ENCODE peak calls at places on chromosomes 2 and 18, in ten cellular contexts. Y, E, G, D, R, M, H, V, U and X are unnamed samples.

GRCh38 chr2:44751754-44752479 is 189.6 kb upstream of the SIX3 start:
- DNase-seq in V (no peak), H (no peak), M (peak), D (no peak), R (no peak), G (no peak), U (no peak), Y (no peak), E (no peak), X (no peak)

GRCh38 chr2:149389506-149390167 is 59.2 kb downstream of the LYPD6 start:
- DNase-seq in H (no peak), E (no peak), R (no peak), G (no peak), M (no peak), D (no peak), Y (no peak), V (no peak), U (no peak), X (no peak)

GRCh38 chr18:53909668-53910067 is 314.8 kb downstream of the MBD2 start:
- DNase-seq in M (no peak), E (no peak), Y (no peak), V (no peak), H (no peak), D (no peak), G (no peak), U (no peak), R (peak), X (no peak)

GRCh38 chr2:161415467-161416293 is 417 bp upstream of the TBR1 start:
- DNase-seq in M (peak), E (no peak), Y (no peak), G (no peak), V (no peak), U (no peak), D (no peak), H (no peak), R (no peak), X (no peak)

GRCh38 chr2:13533524-13533922 is 816.8 kb downstream of the TRIB2 start:
- DNase-seq in M (no peak), E (no peak), H (no peak), G (no peak), Y (no peak), U (no peak), D (no peak), R (no peak), V (no peak), X (no peak)

GRCh38 chr2:185128331-185128730 is 530.0 kb downstream of the ZNF804A start:
- DNase-seq in Y (no peak), R (no peak), H (no peak), U (no peak), M (no peak), G (no peak), D (no peak), V (no peak), E (no peak), X (no peak)

GRCh38 chr2:53740170-53740569 is 27.4 kb upstream of the CHAC2 start:
- DNase-seq in E (no peak), M (no peak), V (peak), Y (no peak), H (no peak), D (no peak), U (peak), G (no peak), R (no peak), X (no peak)

GRCh38 chr2:81148323-81148722 is 843.8 kb upstream of the LRRTM1 start:
- DNase-seq in U (no peak), Y (no peak), R (no peak), D (no peak), G (no peak), E (no peak), H (no peak), M (no peak), V (no peak), X (no peak)

GRCh38 chr2:197990356-197990755 is 186.0 kb downstream of the PLCL1 start:
- DNase-seq in R (no peak), U (no peak), M (no peak), D (no peak), Y (no peak), H (no peak), V (no peak), E (no peak), G (no peak), X (no peak)

GRCh38 chr2:121075641-121076500 is 209.1 kb downstream of the TFCP2L1 start:
- DNase-seq in Y (no peak), R (no peak), H (no peak), G (no peak), V (peak), U (no peak), M (no peak), E (no peak), D (no peak), X (no peak)

GRCh38 chr2:88055049-88055435 is 541 bp downstream of the KRCC1 start:
- DNase-seq in D (no peak), E (no peak), G (no peak), Y (no peak), H (no peak), M (no peak), U (no peak), V (no peak), R (no peak), X (no peak)

GRCh38 chr2:144441711-144442141 is 78.2 kb downstream of the ZEB2 start:
- DNase-seq in H (no peak), G (no peak), R (no peak), D (no peak), V (no peak), Y (no peak), U (no peak), M (no peak), E (no peak), X (no peak)

GRCh38 chr2:235605999-235606715 is 112.3 kb downstream of the AGAP1 start:
- DNase-seq in E (no peak), R (no peak), Y (no peak), U (peak), G (no peak), V (peak), D (no peak), M (no peak), H (no peak), X (peak)

GRCh38 chr2:202488671-202489070 is 112.5 kb downstream of the BMPR2 start:
- DNase-seq in U (no peak), D (no peak), Y (no peak), H (no peak), M (no peak), V (no peak), E (no peak), G (no peak), R (no peak), X (no peak)

GRCh38 chr2:174785481-174785880 is 21.2 kb upstream of the CHRNA1 start:
- DNase-seq in M (no peak), Y (no peak), H (no peak), U (no peak), E (no peak), D (no peak), V (no peak), G (no peak), R (no peak), X (no peak)

GRCh38 chr2:203432811-203433210 is 102.3 kb downstream of the RAPH1 start:
- DNase-seq in R (no peak), H (no peak), Y (no peak), D (no peak), G (no peak), U (no peak), V (no peak), E (no peak), M (no peak), X (no peak)

GRCh38 chr2:172200495-172201085 is 97.9 kb upstream of the DLX2 start:
- DNase-seq in H (no peak), R (no peak), U (no peak), D (no peak), E (no peak), G (no peak), V (peak), M (peak), Y (no peak), X (no peak)

GRCh38 chr2:209307161-209308001 is 116.5 kb upstream of the MAP2 start:
- DNase-seq in V (no peak), H (no peak), D (no peak), M (no peak), R (no peak), G (no peak), E (no peak), Y (no peak), U (no peak), X (no peak)

GRCh38 chr18:33581816-33582215 is 3.8 kb downstream of the ASXL3 start:
- DNase-seq in D (peak), G (no peak), M (no peak), R (no peak), E (no peak), Y (no peak), H (no peak), V (no peak), U (no peak), X (no peak)

GRCh38 chr2:231554748-231555545 is 24.7 kb upstream of the NMUR1 start:
- DNase-seq in D (no peak), V (no peak), E (no peak), R (peak), H (peak), Y (no peak), M (no peak), G (no peak), U (peak), X (no peak)

GRCh38 chr2:28602751-28603639 is 107.1 kb downstream of the PLB1 start:
- DNase-seq in U (no peak), E (no peak), H (no peak), M (no peak), G (no peak), R (no peak), V (no peak), Y (no peak), D (no peak), X (no peak)

GRCh38 chr2:119352357-119352756 is 14.3 kb downstream of the C2orf76 start:
- DNase-seq in Y (no peak), G (no peak), H (no peak), D (no peak), R (no peak), U (no peak), E (no peak), V (no peak), M (no peak), X (no peak)

GRCh38 chr2:189113963-189114362 is 65.6 kb downstream of the COL5A2 start:
- DNase-seq in D (no peak), Y (no peak), H (no peak), M (no peak), G (no peak), R (no peak), E (no peak), V (peak), U (no peak), X (no peak)

GRCh38 chr2:74414475-74414874 is 6.9 kb downstream of the C2orf81 start:
- DNase-seq in U (no peak), H (no peak), D (no peak), V (no peak), R (no peak), Y (no peak), G (no peak), E (no peak), M (no peak), X (no peak)

GRCh38 chr2:42762823-42763804 is 821 bp downstream of the OXER1 start:
- DNase-seq in U (no peak), V (no peak), G (no peak), Y (no peak), H (no peak), M (no peak), R (no peak), D (no peak), E (no peak), X (no peak)

GRCh38 chr18:54769526-54770464 is 58.5 kb upstream of the RAB27B start:
- DNase-seq in H (no peak), U (no peak), V (no peak), E (no peak), R (no peak), M (no peak), G (no peak), D (no peak), Y (no peak), X (no peak)

GRCh38 chr2:54520687-54521086 is 64.6 kb downstream of the SPTBN1 start:
- DNase-seq in V (peak), G (no peak), U (peak), M (no peak), H (no peak), D (no peak), Y (no peak), E (no peak), R (peak), X (peak)

GRCh38 chr2:103667335-103667884 is 905.6 kb downstream of the TMEM182 start:
- DNase-seq in H (no peak), E (no peak), Y (no peak), R (no peak), U (no peak), G (no peak), M (no peak), D (no peak), V (no peak), X (no peak)

GRCh38 chr2:64259301-64259700 is 115.1 kb upstream of the PELI1 start:
- DNase-seq in G (no peak), E (no peak), V (no peak), D (no peak), Y (no peak), H (peak), R (no peak), M (no peak), U (no peak), X (no peak)

GRCh38 chr2:15944325-15945017 is 4.1 kb downstream of the MYCN start:
- DNase-seq in V (no peak), U (no peak), E (no peak), D (no peak), R (no peak), Y (no peak), G (no peak), M (no peak), H (no peak), X (no peak)

GRCh38 chr2:163779970-163780597 is 44.3 kb upstream of the FIGN start:
- DNase-seq in G (no peak), E (no peak), H (no peak), M (no peak), U (no peak), R (no peak), D (no peak), V (no peak), Y (no peak), X (no peak)

GRCh38 chr2:197925204-197925603 is 120.8 kb downstream of the PLCL1 start:
- DNase-seq in U (no peak), E (no peak), R (no peak), D (no peak), M (no peak), H (no peak), Y (no peak), G (no peak), V (no peak), X (no peak)

GRCh38 chr2:120539937-120540718 is 194.2 kb downstream of the INHBB start:
- DNase-seq in D (no peak), Y (no peak), E (no peak), V (peak), R (peak), H (peak), U (peak), G (no peak), M (peak), X (peak)

GRCh38 chr2:215032153-215032552 is 106.3 kb downstream of the ABCA12 start:
- DNase-seq in R (no peak), U (no peak), V (no peak), E (no peak), Y (no peak), M (no peak), G (no peak), D (no peak), H (no peak), X (no peak)

GRCh38 chr2:56299166-56299806 is 115.5 kb downstream of the CCDC85A start:
- DNase-seq in H (no peak), D (no peak), M (no peak), U (no peak), V (peak), R (no peak), E (no peak), Y (no peak), G (no peak), X (peak)

GRCh38 chr2:177245010-177245422 is 19.5 kb downstream of the NFE2L2 start:
- DNase-seq in H (no peak), R (peak), M (no peak), E (no peak), Y (no peak), G (no peak), U (peak), D (no peak), V (peak), X (peak)

GRCh38 chr18:38244360-38244940 is 678.9 kb upstream of the CELF4 start:
- DNase-seq in R (no peak), M (no peak), D (no peak), U (no peak), H (no peak), G (no peak), Y (no peak), E (no peak), V (no peak), X (no peak)

GRCh38 chr2:14778015-14778414 is 145.5 kb downstream of the LRATD1 start:
- DNase-seq in E (no peak), V (no peak), Y (no peak), D (no peak), H (no peak), U (no peak), R (no peak), M (no peak), G (no peak), X (no peak)